ENCODE peak calls at places on chromosomes 11 and 22, in four cellular contexts. One of them, this sample, is unnamed.

GRCh38 chr11:126393143-126393542 is 37.7 kb downstream of the ST3GAL4 start:
- DNase-seq in kidney epithelial cell: no peak
- DNase-seq in CD8-positive, alpha-beta T cell: no peak
- DNase-seq in brain microvascular endothelial cell: no peak
- DNase-seq in this sample: no peak

GRCh38 chr11:1868636-1869291 is 15.9 kb downstream of the LSP1 start:
- DNase-seq in CD8-positive, alpha-beta T cell: no peak
- DNase-seq in brain microvascular endothelial cell: no peak
- DNase-seq in kidney epithelial cell: no peak
- DNase-seq in this sample: no peak

GRCh38 chr11:124890701-124891389 is 6.8 kb downstream of the ROBO4 start:
- DNase-seq in brain microvascular endothelial cell: no peak
- DNase-seq in CD8-positive, alpha-beta T cell: no peak
- DNase-seq in kidney epithelial cell: no peak
- DNase-seq in this sample: no peak

GRCh38 chr11:130817608-130817944 is 98.7 kb downstream of the SNX19 start:
- DNase-seq in CD8-positive, alpha-beta T cell: no peak
- DNase-seq in brain microvascular endothelial cell: peak; percentile 86
- DNase-seq in kidney epithelial cell: no peak
- DNase-seq in this sample: no peak

GRCh38 chr11:94735907-94736306 is 32.2 kb upstream of the AMOTL1 start:
- DNase-seq in brain microvascular endothelial cell: no peak
- DNase-seq in CD8-positive, alpha-beta T cell: no peak
- DNase-seq in kidney epithelial cell: no peak
- DNase-seq in this sample: no peak

GRCh38 chr22:49034836-49035817 is 792.5 kb downstream of the BRD1 start:
- DNase-seq in kidney epithelial cell: no peak
- DNase-seq in brain microvascular endothelial cell: no peak
- DNase-seq in CD8-positive, alpha-beta T cell: no peak
- DNase-seq in this sample: no peak

GRCh38 chr11:57316017-57316416 is 8.7 kb downstream of the TNKS1BP1 start:
- DNase-seq in brain microvascular endothelial cell: no peak
- DNase-seq in kidney epithelial cell: no peak
- DNase-seq in CD8-positive, alpha-beta T cell: no peak
- DNase-seq in this sample: no peak

GRCh38 chr11:96426356-96427103 is 36.7 kb downstream of the JRKL start:
- DNase-seq in kidney epithelial cell: no peak
- DNase-seq in brain microvascular endothelial cell: no peak
- DNase-seq in CD8-positive, alpha-beta T cell: no peak
- DNase-seq in this sample: no peak

GRCh38 chr11:95522871-95523270 is 266.7 kb downstream of the FAM76B start:
- DNase-seq in kidney epithelial cell: no peak
- DNase-seq in CD8-positive, alpha-beta T cell: no peak
- DNase-seq in brain microvascular endothelial cell: no peak
- DNase-seq in this sample: no peak

GRCh38 chr11:121444508-121444907 is 7.6 kb upstream of the SORL1 start:
- DNase-seq in kidney epithelial cell: no peak
- DNase-seq in brain microvascular endothelial cell: no peak
- DNase-seq in CD8-positive, alpha-beta T cell: no peak
- DNase-seq in this sample: no peak

GRCh38 chr11:62856333-62856910 is 17.0 kb upstream of the WDR74 start:
- DNase-seq in CD8-positive, alpha-beta T cell: no peak
- DNase-seq in kidney epithelial cell: no peak
- DNase-seq in brain microvascular endothelial cell: no peak
- DNase-seq in this sample: no peak

GRCh38 chr11:119195680-119196079 is 10.4 kb downstream of the NHERF4 start:
- DNase-seq in kidney epithelial cell: no peak
- DNase-seq in CD8-positive, alpha-beta T cell: no peak
- DNase-seq in brain microvascular endothelial cell: peak; percentile 69
- DNase-seq in this sample: no peak

GRCh38 chr11:65316979-65317786 is 2.5 kb downstream of the CDC42EP2 start:
- DNase-seq in brain microvascular endothelial cell: no peak
- DNase-seq in CD8-positive, alpha-beta T cell: no peak
- DNase-seq in kidney epithelial cell: peak; percentile 76
- DNase-seq in this sample: peak; percentile 91

GRCh38 chr11:10930961-10931760 is 73.3 kb upstream of the ZBED5 start:
- DNase-seq in brain microvascular endothelial cell: peak; percentile 37
- DNase-seq in kidney epithelial cell: no peak
- DNase-seq in CD8-positive, alpha-beta T cell: no peak
- DNase-seq in this sample: peak; percentile 79

GRCh38 chr11:18706330-18707243 is 8.0 kb downstream of the TMEM86A start:
- DNase-seq in CD8-positive, alpha-beta T cell: peak; percentile 48
- DNase-seq in brain microvascular endothelial cell: no peak
- DNase-seq in kidney epithelial cell: no peak
- DNase-seq in this sample: peak; percentile 86

GRCh38 chr22:20615533-20616450 is 108.4 kb downstream of the MED15 start:
- DNase-seq in CD8-positive, alpha-beta T cell: no peak
- DNase-seq in kidney epithelial cell: no peak
- DNase-seq in brain microvascular endothelial cell: no peak
- DNase-seq in this sample: no peak

GRCh38 chr11:79244175-79244804 is 196.5 kb downstream of the TENM4 start:
- DNase-seq in brain microvascular endothelial cell: peak; percentile 84
- DNase-seq in kidney epithelial cell: peak; percentile 71
- DNase-seq in CD8-positive, alpha-beta T cell: no peak
- DNase-seq in this sample: no peak

GRCh38 chr11:66951927-66952337 is 6.3 kb downstream of the PC start:
- DNase-seq in CD8-positive, alpha-beta T cell: no peak
- DNase-seq in brain microvascular endothelial cell: no peak
- DNase-seq in kidney epithelial cell: no peak
- DNase-seq in this sample: no peak

GRCh38 chr11:2271077-2271326 is 614 bp upstream of the ASCL2 start:
- DNase-seq in CD8-positive, alpha-beta T cell: peak; percentile 22
- DNase-seq in kidney epithelial cell: no peak
- DNase-seq in brain microvascular endothelial cell: no peak
- DNase-seq in this sample: peak; percentile 3

GRCh38 chr11:125166903-125167291 is 2.3 kb downstream of the PKNOX2 start:
- DNase-seq in brain microvascular endothelial cell: no peak
- DNase-seq in kidney epithelial cell: no peak
- DNase-seq in CD8-positive, alpha-beta T cell: no peak
- DNase-seq in this sample: no peak

GRCh38 chr11:118051136-118051610 is 25.7 kb upstream of the TMPRSS4 start:
- DNase-seq in brain microvascular endothelial cell: no peak
- DNase-seq in kidney epithelial cell: no peak
- DNase-seq in CD8-positive, alpha-beta T cell: no peak
- DNase-seq in this sample: no peak

GRCh38 chr11:96219981-96220623 is 122.9 kb downstream of the MAML2 start:
- DNase-seq in kidney epithelial cell: no peak
- DNase-seq in CD8-positive, alpha-beta T cell: no peak
- DNase-seq in brain microvascular endothelial cell: no peak
- DNase-seq in this sample: peak; percentile 43

GRCh38 chr11:15613231-15613630 is 498.5 kb downstream of the INSC start:
- DNase-seq in CD8-positive, alpha-beta T cell: no peak
- DNase-seq in brain microvascular endothelial cell: peak; percentile 6
- DNase-seq in kidney epithelial cell: no peak
- DNase-seq in this sample: no peak

GRCh38 chr11:54944211-54944610 is 237.6 kb downstream of the OR4A5 start:
- DNase-seq in brain microvascular endothelial cell: no peak
- DNase-seq in kidney epithelial cell: no peak
- DNase-seq in CD8-positive, alpha-beta T cell: no peak
- DNase-seq in this sample: no peak

GRCh38 chr11:83401506-83402225 is 115.5 kb upstream of the CCDC90B start:
- DNase-seq in kidney epithelial cell: no peak
- DNase-seq in CD8-positive, alpha-beta T cell: no peak
- DNase-seq in brain microvascular endothelial cell: no peak
- DNase-seq in this sample: no peak

GRCh38 chr11:44634401-44635281 is 69.2 kb downstream of the CD82 start:
- DNase-seq in brain microvascular endothelial cell: peak; percentile 58
- DNase-seq in CD8-positive, alpha-beta T cell: no peak
- DNase-seq in kidney epithelial cell: peak; percentile 79
- DNase-seq in this sample: peak; percentile 72

GRCh38 chr11:64436025-64436424 is 77.1 kb downstream of the RPS6KA4 start:
- DNase-seq in brain microvascular endothelial cell: no peak
- DNase-seq in kidney epithelial cell: no peak
- DNase-seq in CD8-positive, alpha-beta T cell: no peak
- DNase-seq in this sample: no peak

GRCh38 chr11:60875856-60876485 is 8.6 kb downstream of the ZP1 start:
- DNase-seq in CD8-positive, alpha-beta T cell: no peak
- DNase-seq in kidney epithelial cell: no peak
- DNase-seq in brain microvascular endothelial cell: no peak
- DNase-seq in this sample: no peak

GRCh38 chr22:46074771-46075551 is 75.4 kb upstream of the PPARA start:
- DNase-seq in CD8-positive, alpha-beta T cell: no peak
- DNase-seq in brain microvascular endothelial cell: no peak
- DNase-seq in kidney epithelial cell: no peak
- DNase-seq in this sample: peak; percentile 21
- H3K27me3 ChIP-seq in CD8-positive, alpha-beta T cell: no peaks in the 10 kb centered on the region
- H3K27me3 ChIP-seq in brain microvascular endothelial cell: no peaks in the 10 kb centered on the region
- H3K27me3 ChIP-seq in kidney epithelial cell: no peaks in the 10 kb centered on the region
- H3K27me3 ChIP-seq in this sample: no peaks in the 10 kb centered on the region

GRCh38 chr11:5809905-5810792 is 1.4 kb downstream of the OR52N2 start:
- DNase-seq in brain microvascular endothelial cell: no peak
- DNase-seq in kidney epithelial cell: no peak
- DNase-seq in CD8-positive, alpha-beta T cell: no peak
- DNase-seq in this sample: no peak
- H3K27me3 ChIP-seq in brain microvascular endothelial cell: no peaks in the 10 kb centered on the region
- H3K27me3 ChIP-seq in kidney epithelial cell: peaks cover 7% of the 10 kb centered on the region
- H3K27me3 ChIP-seq in CD8-positive, alpha-beta T cell: no peaks in the 10 kb centered on the region
- H3K27me3 ChIP-seq in this sample: no peaks in the 10 kb centered on the region

GRCh38 chr11:303359-303758 is 4.0 kb upstream of the IFITM5 start:
- DNase-seq in CD8-positive, alpha-beta T cell: no peak
- DNase-seq in kidney epithelial cell: no peak
- DNase-seq in brain microvascular endothelial cell: no peak
- DNase-seq in this sample: no peak

GRCh38 chr11:306645-307371 is 808 bp upstream of the IFITM2 start:
- DNase-seq in CD8-positive, alpha-beta T cell: no peak
- DNase-seq in brain microvascular endothelial cell: no peak
- DNase-seq in kidney epithelial cell: no peak
- DNase-seq in this sample: peak; percentile 19

GRCh38 chr11:305834-306211 is 1.8 kb upstream of the IFITM2 start:
- DNase-seq in CD8-positive, alpha-beta T cell: no peak
- DNase-seq in kidney epithelial cell: no peak
- DNase-seq in brain microvascular endothelial cell: no peak
- DNase-seq in this sample: no peak

GRCh38 chr11:304061-304506 is 3.5 kb upstream of the IFITM2 start:
- DNase-seq in CD8-positive, alpha-beta T cell: no peak
- DNase-seq in brain microvascular endothelial cell: no peak
- DNase-seq in kidney epithelial cell: no peak
- DNase-seq in this sample: no peak

GRCh38 chr11:304915-305833 is 2.4 kb upstream of the IFITM2 start:
- DNase-seq in kidney epithelial cell: peak; percentile 10
- DNase-seq in CD8-positive, alpha-beta T cell: no peak
- DNase-seq in brain microvascular endothelial cell: peak; percentile 59
- DNase-seq in this sample: peak; percentile 58
- H3K27me3 ChIP-seq in kidney epithelial cell: peaks cover 4% of the 10 kb centered on the region
- H3K27me3 ChIP-seq in CD8-positive, alpha-beta T cell: no peaks in the 10 kb centered on the region
- H3K27me3 ChIP-seq in brain microvascular endothelial cell: peaks cover 2% of the 10 kb centered on the region
- H3K27me3 ChIP-seq in this sample: peaks cover 11% of the 10 kb centered on the region

GRCh38 chr11:3947084-3947483 is 91.6 kb downstream of the STIM1 start:
- DNase-seq in kidney epithelial cell: no peak
- DNase-seq in brain microvascular endothelial cell: no peak
- DNase-seq in CD8-positive, alpha-beta T cell: peak; percentile 47
- DNase-seq in this sample: no peak

GRCh38 chr11:3950996-3951662 is 95.7 kb downstream of the STIM1 start:
- DNase-seq in brain microvascular endothelial cell: peak; percentile 90
- DNase-seq in kidney epithelial cell: no peak
- DNase-seq in CD8-positive, alpha-beta T cell: no peak
- DNase-seq in this sample: no peak

GRCh38 chr11:3946445-3947017 is 91.1 kb downstream of the STIM1 start:
- DNase-seq in CD8-positive, alpha-beta T cell: no peak
- DNase-seq in brain microvascular endothelial cell: no peak
- DNase-seq in kidney epithelial cell: no peak
- DNase-seq in this sample: no peak

GRCh38 chr11:3952715-3953114 is 97.3 kb downstream of the STIM1 start:
- DNase-seq in CD8-positive, alpha-beta T cell: no peak
- DNase-seq in brain microvascular endothelial cell: no peak
- DNase-seq in kidney epithelial cell: no peak
- DNase-seq in this sample: no peak

GRCh38 chr11:3949132-3949531 is 93.7 kb downstream of the STIM1 start:
- DNase-seq in CD8-positive, alpha-beta T cell: no peak
- DNase-seq in kidney epithelial cell: no peak
- DNase-seq in brain microvascular endothelial cell: no peak
- DNase-seq in this sample: no peak
- H3K27me3 ChIP-seq in CD8-positive, alpha-beta T cell: no peaks in the 10 kb centered on the region
- H3K27me3 ChIP-seq in kidney epithelial cell: no peaks in the 10 kb centered on the region
- H3K27me3 ChIP-seq in brain microvascular endothelial cell: no peaks in the 10 kb centered on the region
- H3K27me3 ChIP-seq in this sample: no peaks in the 10 kb centered on the region

GRCh38 chr22:16932577-16932976 is 75.4 kb downstream of the GAB4 start:
- DNase-seq in brain microvascular endothelial cell: no peak
- DNase-seq in CD8-positive, alpha-beta T cell: no peak
- DNase-seq in kidney epithelial cell: no peak
- DNase-seq in this sample: no peak

GRCh38 chr22:16935209-16935608 is 72.8 kb downstream of the GAB4 start:
- DNase-seq in CD8-positive, alpha-beta T cell: no peak
- DNase-seq in brain microvascular endothelial cell: no peak
- DNase-seq in kidney epithelial cell: no peak
- DNase-seq in this sample: no peak

GRCh38 chr22:16936625-16937024 is 71.4 kb downstream of the GAB4 start:
- DNase-seq in kidney epithelial cell: no peak
- DNase-seq in brain microvascular endothelial cell: no peak
- DNase-seq in CD8-positive, alpha-beta T cell: no peak
- DNase-seq in this sample: no peak

GRCh38 chr22:16933924-16934282 is 74.1 kb downstream of the GAB4 start:
- DNase-seq in CD8-positive, alpha-beta T cell: no peak
- DNase-seq in kidney epithelial cell: no peak
- DNase-seq in brain microvascular endothelial cell: no peak
- DNase-seq in this sample: no peak

GRCh38 chr22:16933274-16933923 is 74.6 kb downstream of the GAB4 start:
- DNase-seq in CD8-positive, alpha-beta T cell: no peak
- DNase-seq in kidney epithelial cell: no peak
- DNase-seq in brain microvascular endothelial cell: no peak
- DNase-seq in this sample: no peak
- H3K27me3 ChIP-seq in CD8-positive, alpha-beta T cell: no peaks in the 10 kb centered on the region
- H3K27me3 ChIP-seq in kidney epithelial cell: peaks cover 2% of the 10 kb centered on the region
- H3K27me3 ChIP-seq in brain microvascular endothelial cell: no peaks in the 10 kb centered on the region
- H3K27me3 ChIP-seq in this sample: peaks cover 26% of the 10 kb centered on the region

GRCh38 chr11:69819541-69820070 is 390 bp upstream of the FGF3 start:
- DNase-seq in CD8-positive, alpha-beta T cell: no peak
- DNase-seq in brain microvascular endothelial cell: no peak
- DNase-seq in kidney epithelial cell: no peak
- DNase-seq in this sample: no peak

GRCh38 chr11:69817265-69818236 is 1.7 kb downstream of the FGF3 start:
- DNase-seq in kidney epithelial cell: no peak
- DNase-seq in brain microvascular endothelial cell: no peak
- DNase-seq in CD8-positive, alpha-beta T cell: no peak
- DNase-seq in this sample: no peak

GRCh38 chr11:69819109-69819490 is at the start of gene FGF3:
- DNase-seq in brain microvascular endothelial cell: no peak
- DNase-seq in kidney epithelial cell: no peak
- DNase-seq in CD8-positive, alpha-beta T cell: no peak
- DNase-seq in this sample: no peak

GRCh38 chr11:69816671-69817070 is 2.5 kb downstream of the FGF3 start:
- DNase-seq in CD8-positive, alpha-beta T cell: no peak
- DNase-seq in brain microvascular endothelial cell: no peak
- DNase-seq in kidney epithelial cell: no peak
- DNase-seq in this sample: no peak

GRCh38 chr11:69818243-69819108 is 740 bp downstream of the FGF3 start:
- DNase-seq in brain microvascular endothelial cell: no peak
- DNase-seq in kidney epithelial cell: no peak
- DNase-seq in CD8-positive, alpha-beta T cell: no peak
- DNase-seq in this sample: no peak
- H3K27me3 ChIP-seq in brain microvascular endothelial cell: peaks cover 82% of the 10 kb centered on the region
- H3K27me3 ChIP-seq in kidney epithelial cell: peaks cover 79% of the 10 kb centered on the region
- H3K27me3 ChIP-seq in CD8-positive, alpha-beta T cell: no peaks in the 10 kb centered on the region
- H3K27me3 ChIP-seq in this sample: peaks cover 84% of the 10 kb centered on the region

GRCh38 chr22:22553735-22554134 is 5.3 kb downstream of the PRAME start:
- DNase-seq in kidney epithelial cell: no peak
- DNase-seq in CD8-positive, alpha-beta T cell: no peak
- DNase-seq in brain microvascular endothelial cell: no peak
- DNase-seq in this sample: no peak
- H3K27me3 ChIP-seq in kidney epithelial cell: no peaks in the 10 kb centered on the region
- H3K27me3 ChIP-seq in CD8-positive, alpha-beta T cell: no peaks in the 10 kb centered on the region
- H3K27me3 ChIP-seq in brain microvascular endothelial cell: peaks cover 33% of the 10 kb centered on the region
- H3K27me3 ChIP-seq in this sample: no peaks in the 10 kb centered on the region